ENCODE peak calls at places on chromosomes 16 and 17, in five cellular contexts. G is fibroblast of the aortic adventitia, R is upper lobe of right lung, T is heart left ventricle, J is fibroblast of lung. F is an unnamed sample.

GRCh38 chr17:70171159-70171558 is 1.8 kb downstream of the KCNJ2 start:
- DNase-seq in G (no peak), R (no peak), T (no peak), J (no peak), F (no peak)

GRCh38 chr17:61716225-61716829 is 125.3 kb upstream of the NACA2 start:
- DNase-seq in G (no peak), R (no peak), T (no peak), J (no peak), F (no peak)

GRCh38 chr16:66899310-66899944 is 19.1 kb downstream of the PDP2 start:
- DNase-seq in G (peak), R (no peak), T (no peak), J (peak), F (peak)

GRCh38 chr16:3698941-3699340 is 18.4 kb downstream of the TRAP1 start:
- DNase-seq in G (no peak), R (no peak), T (no peak), J (peak), F (no peak)

GRCh38 chr17:78344666-78345065 is 15.2 kb downstream of the SOCS3 start:
- DNase-seq in G (no peak), R (no peak), T (no peak), J (no peak), F (no peak)

GRCh38 chr17:78910885-78911284 is 7.9 kb upstream of the CEP295NL start:
- DNase-seq in G (no peak), R (no peak), T (peak), J (no peak), F (no peak)

GRCh38 chr17:19979917-19980770 is 2.5 kb upstream of the AKAP10 start:
- DNase-seq in G (no peak), R (peak), T (peak), J (no peak), F (no peak)

GRCh38 chr17:50835563-50836231 is at the start of gene WFIKKN2:
- DNase-seq in G (no peak), R (no peak), T (no peak), J (no peak), F (no peak)

GRCh38 chr17:58184308-58184985 is 8.1 kb upstream of the EPX start:
- DNase-seq in G (peak), R (no peak), T (no peak), J (peak), F (no peak)

GRCh38 chr16:77066896-77067496 is 124.0 kb upstream of the MON1B start:
- DNase-seq in G (no peak), R (no peak), T (no peak), J (no peak), F (no peak)

GRCh38 chr16:12228607-12229499 is 252.3 kb downstream of the SNX29 start:
- DNase-seq in G (peak), R (no peak), T (peak), J (peak), F (no peak)

GRCh38 chr16:68434654-68435210 is 13.6 kb downstream of the SMPD3 start:
- DNase-seq in G (no peak), R (no peak), T (no peak), J (no peak), F (no peak)

GRCh38 chr17:55699178-55699865 is 23.3 kb downstream of the TMEM100 start:
- DNase-seq in G (no peak), R (no peak), T (peak), J (no peak), F (no peak)

GRCh38 chr17:77445030-77445907 is 304.5 kb downstream of the SEC14L1 start:
- DNase-seq in G (peak), R (no peak), T (no peak), J (peak), F (no peak)

GRCh38 chr17:60713619-60714018 is 36.0 kb downstream of the BCAS3 start:
- DNase-seq in G (no peak), R (no peak), T (no peak), J (no peak), F (no peak)

DNA sequence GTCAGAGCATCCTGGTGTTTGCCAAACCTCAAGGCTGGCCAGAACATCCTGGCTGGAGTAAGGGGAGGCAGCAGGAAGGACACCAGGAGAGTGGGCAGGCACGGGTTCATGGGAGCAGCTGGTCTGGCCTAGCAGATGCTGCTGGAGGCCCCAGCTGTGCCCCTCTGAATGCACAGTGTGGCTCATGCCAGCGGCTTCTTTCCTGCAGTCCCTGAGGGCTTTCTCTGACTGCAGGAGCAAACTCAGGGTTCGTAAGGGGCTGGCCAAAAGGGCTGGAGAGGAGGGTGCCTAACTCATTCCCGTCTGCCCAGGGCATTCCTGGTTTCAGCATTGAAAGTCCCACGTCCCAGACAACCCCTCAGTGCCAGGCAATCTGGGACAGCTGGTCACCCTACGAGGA is 78.6 kb downstream of the ZDHHC7 start:
- DNase-seq in G (no peak), R (no peak), T (no peak), J (no peak), F (no peak)
- TF ChIP-seq CTCF in G (no peak), R (no peak), T (no peak), J (no peak), F (no peak)

GRCh38 chr17:64019486-64020067 is 856 bp downstream of the ICAM2 start:
- DNase-seq in G (no peak), R (no peak), T (no peak), J (no peak), F (no peak)

GRCh38 chr17:64017381-64017980 is 3.0 kb downstream of the ICAM2 start:
- DNase-seq in G (no peak), R (no peak), T (no peak), J (no peak), F (no peak)

GRCh38 chr17:64015447-64015846 is 5.0 kb downstream of the ICAM2 start:
- DNase-seq in G (no peak), R (no peak), T (no peak), J (no peak), F (no peak)

GRCh38 chr17:64016248-64016784 is 4.1 kb downstream of the ICAM2 start:
- DNase-seq in G (no peak), R (no peak), T (no peak), J (no peak), F (no peak)

GRCh38 chr17:64016974-64017373 is 3.5 kb downstream of the ICAM2 start:
- DNase-seq in G (no peak), R (no peak), T (no peak), J (no peak), F (no peak)
- H3K4me3 ChIP-seq in G (no peak), R (no peak), T (no peak), J (no peak), F (no peak)

DNA sequence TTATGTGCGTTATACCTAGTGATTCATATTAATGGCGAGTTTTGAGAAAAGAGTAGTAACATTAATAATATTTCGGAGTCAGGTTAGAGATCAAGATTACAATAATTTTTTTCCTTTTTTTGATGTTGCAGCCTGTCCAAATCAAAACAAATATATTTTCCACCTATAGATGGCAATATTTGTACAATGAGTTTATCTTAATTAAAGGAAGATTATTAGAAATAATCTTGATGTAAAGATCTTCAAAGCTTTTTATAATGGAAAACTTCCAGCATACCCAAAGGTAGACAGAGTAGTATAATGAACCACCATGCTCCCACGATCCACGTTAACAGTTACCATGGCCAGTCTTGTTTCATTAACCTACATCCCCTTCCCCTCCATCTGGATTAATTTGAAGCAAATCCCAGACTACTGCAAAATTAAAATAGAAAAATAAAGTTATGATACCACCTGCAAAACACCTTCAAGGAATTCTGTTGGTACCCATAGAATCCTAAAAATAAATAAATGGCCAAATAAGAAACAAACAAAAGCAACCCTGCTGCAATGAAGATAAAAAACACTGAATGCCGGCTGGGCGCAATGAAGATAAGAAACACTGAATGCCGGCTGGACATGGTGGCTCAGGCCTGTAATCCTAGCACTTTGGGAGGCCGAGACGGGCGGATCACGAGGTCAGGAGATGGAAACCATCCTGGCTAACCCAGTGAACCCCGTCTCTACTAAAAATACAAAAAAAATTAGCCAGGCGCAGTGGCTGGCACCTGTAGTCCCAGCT is 46.5 kb upstream of the GINS3 start:
- DNase-seq in G (peak), R (no peak), T (no peak), J (no peak), F (no peak)
- TF ChIP-seq CTCF in G (peak), R (peak), T (peak), J (no peak), F (no peak)

GRCh38 chr17:38746004-38746892 is 1.9 kb downstream of the PCGF2 start:
- DNase-seq in G (no peak), R (no peak), T (no peak), J (no peak), F (no peak)
- H3K4me3 ChIP-seq in G (peak), R (peak), T (peak), J (peak), F (peak)

DNA sequence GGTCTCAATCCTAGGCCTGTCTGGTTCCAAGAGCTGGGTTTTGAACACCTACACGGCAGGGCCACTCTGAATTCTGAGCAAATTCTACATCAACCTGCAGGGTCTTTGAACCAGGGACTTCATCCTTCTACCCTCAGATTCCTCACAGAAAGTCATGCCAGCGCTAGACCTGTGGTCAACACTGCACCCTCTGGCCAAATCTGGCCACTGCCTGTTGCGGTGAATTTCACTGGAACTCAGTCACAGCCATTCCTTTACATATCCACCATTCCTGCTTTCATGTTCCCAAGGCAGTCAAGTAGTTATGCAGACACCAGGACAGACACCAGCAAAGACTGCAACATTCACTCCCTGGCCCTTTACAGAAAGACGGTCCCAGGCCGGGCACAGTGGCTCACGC is 144.6 kb downstream of the C16orf95 start:
- DNase-seq in G (no peak), R (no peak), T (no peak), J (no peak), F (no peak)
- TF ChIP-seq CTCF in G (peak), R (no peak), T (no peak), J (no peak), F (no peak)

DNA sequence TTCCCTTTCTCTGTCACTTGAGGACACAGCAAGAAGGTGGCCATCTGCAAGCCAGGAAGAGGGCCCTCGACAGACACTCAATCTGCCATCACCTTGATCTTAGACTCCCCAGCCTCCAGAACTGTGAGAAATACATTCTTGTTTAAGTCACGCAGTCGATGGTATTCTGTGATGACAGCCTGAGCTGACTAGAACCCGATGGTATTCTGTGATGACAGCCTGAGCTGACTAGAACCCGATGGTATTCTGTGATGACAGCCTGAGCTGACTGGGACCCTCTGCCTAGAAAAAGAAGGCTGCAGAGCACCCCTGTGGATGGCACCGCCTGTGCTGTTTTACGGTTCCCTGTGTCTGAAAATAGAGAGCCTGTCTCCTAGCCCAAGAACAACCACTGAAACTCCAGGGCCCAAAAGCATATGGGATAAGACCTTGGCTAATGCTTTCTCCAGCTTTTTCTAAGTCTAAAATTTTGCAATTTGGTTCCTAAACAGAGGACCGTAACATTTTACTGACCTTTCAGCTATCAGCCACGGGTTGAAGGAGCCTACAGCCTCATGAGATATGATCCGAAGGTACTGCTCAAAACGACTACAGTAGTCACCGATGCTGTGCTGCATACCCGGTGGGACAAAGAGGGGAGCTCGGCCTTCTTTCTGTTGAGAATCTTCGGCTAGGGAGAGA is 33.1 kb upstream of the PITPNM3 start:
- DNase-seq in G (no peak), R (no peak), T (no peak), J (no peak), F (no peak)
- H3K4me3 ChIP-seq in G (no peak), R (no peak), T (no peak), J (no peak), F (no peak)

GRCh38 chr17:81309140-81309858 is 14.2 kb upstream of the SLC38A10 start:
- DNase-seq in G (peak), R (peak), T (peak), J (peak), F (no peak)
- TF ChIP-seq CTCF in G (peak), R (peak), T (no peak), J (peak), F (peak)

GRCh38 chr16:46620265-46621005 is 744 bp downstream of the SHCBP1 start:
- DNase-seq in G (no peak), R (no peak), T (no peak), J (peak), F (no peak)
- H3K4me3 ChIP-seq in G (peak), R (peak), T (peak), J (peak), F (peak)

GRCh38 chr17:39730095-39730921 is at the start of gene MIEN1:
- DNase-seq in G (peak), R (peak), T (peak), J (peak), F (no peak)
- TF ChIP-seq CTCF in G (peak), R (peak), T (peak), J (peak), F (peak)

GRCh38 chr17:8096541-8096940 is 9.0 kb upstream of the ALOX12B start:
- DNase-seq in G (no peak), R (no peak), T (no peak), J (no peak), F (no peak)
- H3K4me3 ChIP-seq in G (no peak), R (no peak), T (no peak), J (no peak), F (no peak)